ENCODE peak calls at places on chromosomes 16 and 17, in four cellular contexts. D is HepG2, T is K562, B is HCT116. Y is an unnamed sample.

GRCh38 chr17:56754523-56755208 is 79.1 kb downstream of the C17orf67 start:
- DNase-seq in D (peak), T (no peak), B (no peak), Y (no peak)

GRCh38 chr17:3472137-3472536 is 518 bp upstream of the SPATA22 start:
- DNase-seq in D (no peak), T (no peak), B (no peak), Y (no peak)

GRCh38 chr17:64920419-64921172 is 1.3 kb upstream of the LRRC37A3 start:
- DNase-seq in D (peak), T (no peak), B (no peak), Y (no peak)

GRCh38 chr17:3887811-3888210 is 5.0 kb downstream of the CAMKK1 start:
- DNase-seq in D (no peak), T (peak), B (no peak), Y (no peak)

GRCh38 chr17:42174126-42174783 is 6.7 kb downstream of the KCNH4 start:
- DNase-seq in D (no peak), T (no peak), B (no peak), Y (no peak)

GRCh38 chr16:88023786-88024185 is 72.6 kb downstream of the BANP start:
- DNase-seq in D (no peak), T (no peak), B (no peak), Y (no peak)

GRCh38 chr17:65328567-65328966 is 191.4 kb downstream of the RGS9 start:
- DNase-seq in D (no peak), T (no peak), B (no peak), Y (no peak)

GRCh38 chr16:84929421-84930297 is 81.7 kb downstream of the ZDHHC7 start:
- DNase-seq in D (no peak), T (peak), B (no peak), Y (no peak)

GRCh38 chr16:10037771-10038170 is 144.5 kb downstream of the GRIN2A start:
- DNase-seq in D (no peak), T (no peak), B (no peak), Y (no peak)

GRCh38 chr17:17188586-17188985 is 17.5 kb downstream of the PLD6 start:
- DNase-seq in D (no peak), T (no peak), B (no peak), Y (no peak)

GRCh38 chr17:38702900-38703741 is 2.0 kb upstream of the MLLT6 start:
- DNase-seq in D (no peak), T (no peak), B (no peak), Y (no peak)

GRCh38 chr17:66779186-66779585 is 55.7 kb upstream of the CACNG5 start:
- DNase-seq in D (no peak), T (no peak), B (no peak), Y (no peak)

GRCh38 chr17:913207-913606 is 66.4 kb downstream of the NXN start:
- DNase-seq in D (no peak), T (no peak), B (no peak), Y (no peak)

GRCh38 chr16:7579454-7579853 is 246.8 kb downstream of the RBFOX1 start:
- DNase-seq in D (no peak), T (no peak), B (no peak), Y (no peak)

GRCh38 chr16:88943741-88944140 is 33.3 kb downstream of the CBFA2T3 start:
- DNase-seq in D (no peak), T (no peak), B (no peak), Y (no peak)

GRCh38 chr17:29835438-29836351 is 94.3 kb downstream of the SSH2 start:
- DNase-seq in D (no peak), T (no peak), B (no peak), Y (no peak)

GRCh38 chr17:80145076-80146075 is 1.6 kb downstream of the EIF4A3 start:
- DNase-seq in D (no peak), T (no peak), B (no peak), Y (no peak)

GRCh38 chr17:5676012-5676411 is 91.7 kb upstream of the NLRP1 start:
- DNase-seq in D (no peak), T (no peak), B (no peak), Y (no peak)

GRCh38 chr17:5437721-5438317 is 1.1 kb downstream of the C1QBP start:
- DNase-seq in D (no peak), T (no peak), B (no peak), Y (no peak)

GRCh38 chr17:76550712-76551615 is 11.1 kb downstream of the PRCD start:
- DNase-seq in D (peak), T (no peak), B (no peak), Y (no peak)

GRCh38 chr17:56966277-56966676 is 5.4 kb upstream of the COIL start:
- DNase-seq in D (no peak), T (no peak), B (no peak), Y (no peak)

GRCh38 chr17:65166785-65167184 is 29.6 kb downstream of the RGS9 start:
- DNase-seq in D (no peak), T (no peak), B (no peak), Y (no peak)

GRCh38 chr16:72853575-72853974 is 194.4 kb downstream of the ZFHX3 start:
- DNase-seq in D (no peak), T (no peak), B (no peak), Y (no peak)

GRCh38 chr17:18960241-18960665 is 8.3 kb downstream of the SLC5A10 start:
- DNase-seq in D (no peak), T (no peak), B (no peak), Y (no peak)

GRCh38 chr16:73703891-73704290 is 592.7 kb upstream of the PSMD7 start:
- DNase-seq in D (no peak), T (no peak), B (no peak), Y (no peak)

GRCh38 chr17:66040402-66040801 is 151.5 kb downstream of the CEP112 start:
- DNase-seq in D (peak), T (no peak), B (peak), Y (no peak)

GRCh38 chr16:30660424-30661251 is 2.4 kb downstream of the FBRS start:
- DNase-seq in D (no peak), T (peak), B (no peak), Y (no peak)

GRCh38 chr16:26816885-26817571 is 249.7 kb upstream of the C16orf82 start:
- DNase-seq in D (no peak), T (peak), B (no peak), Y (peak)

GRCh38 chr17:69468211-69468610 is 53.7 kb downstream of the MAP2K6 start:
- DNase-seq in D (no peak), T (no peak), B (no peak), Y (no peak)

GRCh38 chr16:78822509-78822908 is 723.1 kb downstream of the WWOX start:
- DNase-seq in D (no peak), T (no peak), B (no peak), Y (no peak)

GRCh38 chr16:22898874-22899348 is 84.9 kb downstream of the HS3ST2 start:
- DNase-seq in D (peak), T (peak), B (peak), Y (peak)

GRCh38 chr16:84637709-84638108 is 10.6 kb upstream of the KLHL36 start:
- DNase-seq in D (no peak), T (no peak), B (no peak), Y (no peak)

GRCh38 chr17:76678330-76678729 is 32.4 kb downstream of the MXRA7 start:
- DNase-seq in D (no peak), T (no peak), B (no peak), Y (no peak)

GRCh38 chr17:46979023-46979870 is at the start of gene RPRML:
- DNase-seq in D (no peak), T (peak), B (no peak), Y (no peak)

GRCh38 chr17:4833178-4833940 is at the start of gene MINK1:
- DNase-seq in D (peak), T (peak), B (peak), Y (peak)

GRCh38 chr17:42189651-42189965 is 4.4 kb upstream of the HCRT start:
- DNase-seq in D (no peak), T (no peak), B (no peak), Y (no peak)

GRCh38 chr17:265726-266125 is 84.3 kb upstream of the DOC2B start:
- DNase-seq in D (no peak), T (no peak), B (no peak), Y (no peak)

GRCh38 chr17:79619196-79619595 is 8.3 kb upstream of the RBFOX3 start:
- DNase-seq in D (no peak), T (no peak), B (no peak), Y (no peak)

GRCh38 chr17:31093866-31094599 is 744 bp upstream of the NF1 start:
- DNase-seq in D (peak), T (no peak), B (no peak), Y (no peak)

GRCh38 chr17:31094600-31095238 is at the start of gene NF1:
- DNase-seq in D (peak), T (peak), B (peak), Y (peak)

GRCh38 chr17:31096106-31096436 is 1.3 kb downstream of the NF1 start:
- DNase-seq in D (no peak), T (no peak), B (no peak), Y (no peak)

GRCh38 chr17:31092475-31093064 is 2.2 kb upstream of the NF1 start:
- DNase-seq in D (no peak), T (no peak), B (no peak), Y (no peak)

GRCh38 chr17:31095239-31096105 is 695 bp downstream of the NF1 start:
- DNase-seq in D (peak), T (peak), B (no peak), Y (no peak)
- TF ChIP-seq REST in D (no peak), T (no peak), B (no peak), Y (no peak)

GRCh38 chr16:80081851-80082250 is 458.9 kb upstream of the DYNLRB2 start:
- DNase-seq in D (no peak), T (no peak), B (no peak), Y (no peak)
- TF ChIP-seq TCF7L2 in D (no peak), T (no peak), B (no peak), Y (no peak)

GRCh38 chr17:6894206-6894528 is 62.6 kb upstream of the TEKT1 start:
- DNase-seq in D (no peak), T (no peak), B (no peak), Y (no peak)

GRCh38 chr17:6893382-6894205 is 62.1 kb upstream of the TEKT1 start:
- DNase-seq in D (no peak), T (no peak), B (no peak), Y (no peak)
- H3K4me3 ChIP-seq in D (no peak), T (no peak), B (no peak), Y (no peak)

GRCh38 chr16:716768-717325 is 1.9 kb downstream of the METRN start:
- DNase-seq in D (no peak), T (no peak), B (no peak), Y (no peak)

GRCh38 chr16:719815-720506 is 985 bp upstream of the ANTKMT start:
- DNase-seq in D (peak), T (no peak), B (no peak), Y (no peak)

GRCh38 chr16:718922-719321 is 2.0 kb upstream of the ANTKMT start:
- DNase-seq in D (no peak), T (no peak), B (no peak), Y (no peak)

GRCh38 chr16:717651-718245 is 2.8 kb downstream of the METRN start:
- DNase-seq in D (no peak), T (no peak), B (no peak), Y (no peak)

GRCh38 chr16:718389-718788 is 2.6 kb upstream of the ANTKMT start:
- DNase-seq in D (no peak), T (no peak), B (no peak), Y (no peak)
- TF ChIP-seq REST in D (no peak), T (no peak), B (no peak), Y (no peak)

GRCh38 chr16:11308493-11309283 is 27.6 kb upstream of the PRM1 start:
- DNase-seq in D (peak), T (peak), B (no peak), Y (no peak)
- TF ChIP-seq TCF7L2 in D (no peak), T (no peak), B (no peak), Y (no peak)

DNA sequence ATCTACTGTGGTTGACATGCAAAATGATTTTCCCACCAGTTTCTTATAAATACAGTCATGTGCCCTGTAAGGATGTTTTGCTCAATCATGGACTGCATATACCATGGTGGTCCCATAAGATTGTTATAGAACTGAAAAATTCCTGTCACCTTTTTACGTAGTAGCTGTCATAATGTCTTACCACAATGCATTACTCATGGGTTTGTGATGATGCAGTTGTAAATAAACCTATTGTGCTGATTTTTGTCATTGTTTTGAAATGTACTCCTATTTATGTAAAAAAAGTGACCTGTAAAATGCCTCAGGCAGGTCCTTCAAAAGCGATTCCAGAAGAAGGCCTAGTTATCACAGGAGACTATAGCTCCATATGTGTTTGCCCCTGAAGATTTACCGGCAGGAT is 695.4 kb upstream of the KIF2B start:
- DNase-seq in D (no peak), T (no peak), B (no peak), Y (no peak)
- H3K4me3 ChIP-seq in D (no peak), T (no peak), B (no peak), Y (no peak)

DNA sequence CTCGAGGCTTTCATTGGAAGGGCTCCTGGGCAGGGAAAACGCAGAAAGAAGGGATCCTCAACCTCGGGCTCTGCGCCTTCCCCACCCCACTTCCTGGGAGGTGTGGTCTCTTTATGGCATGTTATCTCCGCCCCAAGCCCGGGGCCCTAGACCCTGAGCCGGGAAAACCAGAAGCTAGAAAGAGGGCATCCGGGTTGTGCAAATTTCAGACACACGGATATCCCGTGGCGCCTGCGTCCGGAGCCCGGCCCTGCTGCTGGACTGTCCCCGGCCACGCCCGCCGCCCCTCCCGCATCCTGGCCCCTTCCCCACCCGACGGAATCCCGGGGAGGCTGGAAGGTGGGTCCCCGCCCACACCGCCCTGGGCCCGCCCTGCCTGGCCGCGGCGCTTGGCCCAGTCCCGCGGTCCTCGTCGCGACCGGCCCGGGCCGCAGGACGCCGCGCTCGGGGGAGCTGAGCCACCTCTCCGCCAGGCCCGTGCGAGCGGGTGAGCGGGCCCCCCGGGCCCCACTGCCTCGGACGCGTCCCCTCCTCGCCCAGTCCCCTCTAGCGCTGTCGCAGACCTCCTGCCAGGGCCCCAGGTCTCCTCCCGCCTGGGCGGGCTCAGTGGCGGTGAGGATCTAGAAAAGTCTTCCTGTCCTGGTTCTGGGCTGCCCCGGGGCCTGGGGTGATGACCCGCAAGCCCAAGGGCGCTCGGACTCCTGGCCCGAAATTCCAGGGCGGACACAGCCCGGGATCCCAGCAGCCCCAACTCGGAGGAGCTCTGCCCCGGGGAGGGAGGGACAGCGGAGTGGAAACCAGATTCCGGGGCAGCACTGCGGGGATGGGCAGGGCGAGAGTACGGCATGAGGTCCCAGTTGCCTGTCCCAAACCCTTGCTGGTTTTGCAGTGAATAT is at the start of gene SLC16A5:
- DNase-seq in D (peak), T (peak), B (peak), Y (no peak)
- TF ChIP-seq REST in D (no peak), T (no peak), B (no peak), Y (no peak)

DNA sequence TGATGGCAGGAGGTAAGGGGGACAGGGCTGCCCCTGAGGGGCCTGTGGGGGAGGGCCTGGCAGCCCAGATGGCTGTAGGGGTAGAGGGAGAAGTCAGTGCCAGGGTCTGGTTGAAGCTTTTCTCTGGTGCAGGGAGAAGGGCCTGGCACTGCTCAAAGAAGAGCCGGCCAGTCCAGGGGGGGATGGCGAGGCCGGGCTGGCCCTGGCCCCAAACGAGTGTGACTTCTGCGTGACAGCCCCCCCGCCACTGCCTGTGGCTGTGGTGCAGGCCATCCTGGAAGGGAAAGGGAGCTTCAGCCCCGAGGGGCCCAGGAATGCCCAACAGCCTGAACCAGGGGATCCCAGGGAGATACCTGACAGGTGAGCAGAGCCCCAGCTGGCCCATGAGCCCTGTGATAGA is 2.8 kb upstream of the NOL3 start:
- DNase-seq in D (no peak), T (no peak), B (no peak), Y (no peak)
- TF ChIP-seq TCF7L2 in D (no peak), T (no peak), B (no peak), Y (no peak)

Y was measured in Panc1.